ENCODE peak calls at places on chromosomes 3 and 15, in eight cellular contexts. E is GM12878, C is stomach, O is A549, R is IMR-90, Z is right lobe of liver, H is gastrocnemius medialis, A is NB4. Y is an unnamed sample.

GRCh38 chr3:8441969-8442559 is 59.6 kb upstream of the LMCD1 start:
- DNase-seq in E (no peak), C (no peak), O (peak; percentile 75), R (peak; percentile 77), Z (no peak), H (no peak), A (peak; percentile 7), Y (no peak)

GRCh38 chr3:138375446-138375845 is 27.1 kb downstream of the MRAS start:
- DNase-seq in E (no peak), C (no peak), O (no peak), R (no peak), Z (no peak), H (no peak), A (no peak), Y (no peak)

GRCh38 chr3:46393554-46394434 is 13.1 kb downstream of the CCR5AS start:
- DNase-seq in E (no peak), C (no peak), O (no peak), R (peak; percentile 47), Z (no peak), H (no peak), A (peak; percentile 93), Y (no peak)

GRCh38 chr3:152403632-152404066 is 134.9 kb downstream of the MBNL1 start:
- DNase-seq in E (no peak), C (peak; percentile 27), O (no peak), R (peak; percentile 42), Z (no peak), H (peak; percentile 98), A (peak; percentile 49), Y (no peak)

GRCh38 chr15:51727141-51727897 is 10.1 kb downstream of the LYSMD2 start:
- DNase-seq in E (no peak), C (no peak), O (peak; percentile 34), R (peak; percentile 60), Z (no peak), H (no peak), A (peak; percentile 41), Y (no peak)

GRCh38 chr15:85504739-85505676 is 124.6 kb downstream of the AKAP13 start:
- DNase-seq in E (no peak), C (peak; percentile 45), O (peak; percentile 49), R (peak; percentile 74), Z (no peak), H (peak; percentile 20), A (peak; percentile 73), Y (no peak)

GRCh38 chr15:67089218-67090193 is 24.1 kb downstream of the SMAD3 start:
- DNase-seq in E (no peak), C (no peak), O (peak; percentile 76), R (peak; percentile 80), Z (no peak), H (no peak), A (peak; percentile 56), Y (no peak)

GRCh38 chr3:14900881-14901873 is 46.2 kb upstream of the NR2C2 start:
- DNase-seq in E (no peak), C (no peak), O (no peak), R (no peak), Z (peak; percentile 88), H (no peak), A (peak; percentile 36), Y (no peak)

GRCh38 chr3:72821170-72821781 is 27.0 kb downstream of the SHQ1 start:
- DNase-seq in E (no peak), C (no peak), O (no peak), R (peak; percentile 53), Z (no peak), H (peak; percentile 70), A (no peak), Y (no peak)

GRCh38 chr3:130395331-130395730 is 49.9 kb downstream of the COL6A5 start:
- DNase-seq in E (no peak), C (no peak), O (no peak), R (no peak), Z (no peak), H (no peak), A (no peak), Y (no peak)

GRCh38 chr3:46471371-46471914 is 6.7 kb upstream of the LTF start:
- DNase-seq in E (no peak), C (no peak), O (no peak), R (no peak), Z (no peak), H (no peak), A (no peak), Y (no peak)

GRCh38 chr3:129277829-129278271 is 820 bp upstream of the HMCES start:
- DNase-seq in E (no peak), C (no peak), O (no peak), R (peak; percentile 19), Z (no peak), H (no peak), A (peak; percentile 48), Y (no peak)

GRCh38 chr3:108985844-108986243 is 32.2 kb upstream of the GUCA1C start:
- DNase-seq in E (no peak), C (no peak), O (no peak), R (no peak), Z (no peak), H (no peak), A (no peak), Y (no peak)

GRCh38 chr3:852033-852432 is 240.8 kb upstream of the CNTN6 start:
- DNase-seq in E (no peak), C (no peak), O (no peak), R (no peak), Z (no peak), H (no peak), A (no peak), Y (no peak)

GRCh38 chr3:43690400-43691119 is at the start of gene ABHD5:
- DNase-seq in E (peak; percentile 82), C (peak; percentile 93), O (peak; percentile 78), R (peak; percentile 95), Z (peak; percentile 95), H (peak; percentile 85), A (peak; percentile 95), Y (peak; percentile 90)
- TF ChIP-seq POLR2A in E (peak; percentile 99), C (no peak), O (peak; percentile 99), R (peak; percentile 99), Z (peak; percentile 100), H (peak; percentile 98), A (peak; percentile 99), Y (peak; percentile 98)

DNA sequence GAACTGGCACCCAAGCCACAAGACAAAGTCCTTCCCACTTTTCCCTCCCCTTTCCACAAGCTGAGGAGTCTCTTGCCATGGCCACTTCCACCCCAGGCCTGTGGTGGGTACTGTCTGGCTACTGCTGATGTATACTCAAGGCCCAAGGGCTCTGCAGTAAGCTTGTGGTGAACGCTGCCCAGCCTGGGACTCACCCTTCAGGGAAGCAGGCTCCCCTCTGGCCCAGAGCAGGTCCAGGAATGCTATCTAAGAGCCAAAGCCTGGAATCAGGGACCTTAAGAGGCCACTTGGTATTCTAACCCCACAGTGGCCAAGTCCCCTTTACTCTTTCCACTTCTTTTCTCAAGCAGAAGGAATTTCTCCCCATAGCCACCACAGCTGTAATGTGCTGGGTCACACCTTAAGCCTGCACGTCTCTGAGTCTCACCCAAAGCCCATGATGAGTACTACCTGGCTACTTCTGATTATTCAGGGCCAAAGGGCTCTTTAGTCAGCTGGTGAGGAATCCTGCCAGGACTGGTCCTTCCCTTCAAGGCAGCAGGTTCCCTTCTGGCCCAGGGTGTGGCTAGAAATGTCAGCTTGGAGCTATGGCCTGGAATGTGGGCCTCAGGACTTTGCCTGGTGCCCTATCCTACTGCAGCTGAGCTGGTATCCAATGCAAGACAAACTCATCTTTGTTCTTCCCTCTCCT is 4.0 kb downstream of the PATL2 start:
- DNase-seq in E (no peak), C (peak; percentile 66), O (no peak), R (no peak), Z (no peak), H (no peak), A (no peak), Y (no peak)
- TF ChIP-seq POLR2A in E (no peak), C (no peak), O (no peak), R (no peak), Z (no peak), H (no peak), A (no peak), Y (no peak)

DNA sequence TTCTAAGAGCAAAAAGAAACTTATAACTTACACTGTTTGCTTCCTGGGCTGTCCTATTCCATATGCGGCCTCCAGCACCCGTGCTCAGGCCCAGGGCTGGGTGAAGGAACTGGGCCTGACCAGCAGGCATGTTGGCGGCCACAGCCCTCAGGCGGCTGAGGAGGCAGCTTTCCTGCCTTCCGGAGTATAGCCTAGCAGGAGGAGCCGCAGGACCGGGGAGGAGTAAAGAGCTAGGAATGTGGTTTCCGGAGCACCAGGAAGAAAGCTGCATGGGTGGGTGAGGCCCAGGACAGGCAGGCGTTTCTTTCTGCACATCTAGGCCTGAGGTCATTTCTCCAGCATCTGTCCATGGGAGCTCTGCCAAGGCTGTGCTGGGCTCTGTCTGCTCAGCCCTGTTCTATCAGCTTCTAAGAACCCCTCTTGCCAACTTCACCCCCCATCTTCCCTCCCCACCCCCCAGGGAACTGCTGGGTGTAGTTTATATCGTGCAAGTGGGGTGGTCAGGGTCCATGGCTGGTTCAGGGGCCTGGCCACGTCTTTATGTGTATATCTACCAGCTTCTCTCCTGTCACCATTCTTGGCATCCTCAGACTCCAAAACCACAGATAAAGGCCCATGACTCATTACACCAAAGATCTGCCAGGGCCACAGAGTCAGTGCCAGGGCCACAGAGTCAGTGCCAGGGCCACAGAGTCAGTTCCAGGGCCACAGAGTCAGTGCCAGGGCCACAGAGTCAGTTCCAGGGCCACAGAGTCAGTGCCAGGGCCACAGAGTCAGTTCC is 7.8 kb upstream of the KIF7 start:
- DNase-seq in E (no peak), C (peak; percentile 66), O (no peak), R (peak; percentile 92), Z (no peak), H (peak; percentile 65), A (no peak), Y (no peak)
- TF ChIP-seq POLR2A in E (no peak), C (no peak), O (no peak), R (peak; percentile 70), Z (no peak), H (no peak), A (no peak), Y (no peak)

GRCh38 chr3:112786881-112787625 is 59.6 kb downstream of the CD200R1L start:
- DNase-seq in E (no peak), C (no peak), O (no peak), R (no peak), Z (no peak), H (no peak), A (no peak), Y (no peak)
- TF ChIP-seq POLR2A in E (no peak), C (no peak), O (no peak), R (no peak), Z (no peak), H (no peak), A (no peak), Y (no peak)

DNA sequence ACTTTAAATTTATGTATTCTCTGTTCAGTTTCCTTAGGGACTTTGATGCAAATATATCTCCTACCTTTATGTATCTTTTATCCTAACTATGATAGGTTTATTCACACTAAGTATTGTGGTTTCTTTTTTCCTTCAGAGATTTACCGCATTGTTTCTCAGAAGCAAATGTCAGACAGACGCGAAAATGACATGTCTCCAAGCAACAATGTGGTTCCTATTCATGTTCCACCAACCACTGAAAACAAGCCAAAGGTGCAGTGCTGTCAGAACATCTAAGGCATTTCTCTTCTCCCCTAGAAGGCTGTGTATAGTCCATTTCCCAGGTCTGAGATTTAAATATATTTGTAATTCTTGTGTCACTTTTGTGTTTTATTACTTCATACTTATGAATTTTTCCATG is 18.3 kb downstream of the RAB11A start:
- DNase-seq in E (no peak), C (no peak), O (no peak), R (no peak), Z (no peak), H (no peak), A (no peak), Y (no peak)
- TF ChIP-seq POLR2A in E (no peak), C (no peak), O (no peak), R (no peak), Z (no peak), H (no peak), A (no peak), Y (no peak)

Y was measured in GM12891.